ENCODE peak calls at places on chromosomes 12 and 14, in six cellular contexts. E is fibroblast of lung, D is K562, T is neuronal stem cell, Z is GM23338, K is hepatocyte. B is an unnamed sample.

GRCh38 chr12:122293081-122293480 is 26.8 kb upstream of the VPS33A start:
- DNase-seq in E (no peak), D (no peak), T (no peak), Z (no peak), K (no peak), B (no peak)

GRCh38 chr12:124919646-124920352 is 5.3 kb upstream of the UBC start:
- DNase-seq in E (peak; percentile 33), D (no peak), T (no peak), Z (no peak), K (no peak), B (peak; percentile 45)

GRCh38 chr12:113709456-113709855 is 237.8 kb upstream of the LHX5 start:
- DNase-seq in E (no peak), D (no peak), T (no peak), Z (no peak), K (no peak), B (no peak)

GRCh38 chr14:70896981-70897380 is 10.3 kb upstream of the PCNX1 start:
- DNase-seq in E (no peak), D (no peak), T (no peak), Z (no peak), K (no peak), B (no peak)

GRCh38 chr12:68534108-68534507 is 76.6 kb upstream of the RAP1B start:
- DNase-seq in E (no peak), D (no peak), T (no peak), Z (no peak), K (no peak), B (no peak)

GRCh38 chr14:100524933-100525243 is 62.3 kb downstream of the BEGAIN start:
- DNase-seq in E (peak; percentile 9), D (peak; percentile 74), T (peak; percentile 45), Z (peak; percentile 90), K (peak; percentile 35), B (peak; percentile 9)

GRCh38 chr12:58888131-58888783 is 32.0 kb downstream of the LRIG3 start:
- DNase-seq in E (peak; percentile 80), D (no peak), T (no peak), Z (no peak), K (peak; percentile 12), B (no peak)

GRCh38 chr12:69405466-69405865 is 45.9 kb downstream of the YEATS4 start:
- DNase-seq in E (peak; percentile 87), D (no peak), T (no peak), Z (no peak), K (peak; percentile 77), B (no peak)

GRCh38 chr12:2324375-2324774 is 271.6 kb downstream of the CACNA1C start:
- DNase-seq in E (no peak), D (no peak), T (no peak), Z (no peak), K (no peak), B (no peak)

GRCh38 chr14:100880271-100881101 is 23.0 kb downstream of the RTL1 start:
- DNase-seq in E (no peak), D (no peak), T (no peak), Z (no peak), K (no peak), B (no peak)

GRCh38 chr14:45177081-45177480 is 41.4 kb downstream of the FANCM start:
- DNase-seq in E (peak; percentile 97), D (no peak), T (no peak), Z (no peak), K (no peak), B (no peak)

GRCh38 chr14:104102282-104102914 is 16.9 kb downstream of the ASPG start:
- DNase-seq in E (no peak), D (no peak), T (no peak), Z (no peak), K (no peak), B (no peak)

GRCh38 chr12:111031956-111032919 is 111.9 kb upstream of the MYL2 start:
- DNase-seq in E (no peak), D (no peak), T (no peak), Z (no peak), K (no peak), B (no peak)

GRCh38 chr12:12024958-12025682 is 45.6 kb upstream of the BCL2L14 start:
- DNase-seq in E (no peak), D (no peak), T (no peak), Z (no peak), K (no peak), B (peak; percentile 91)

GRCh38 chr12:124738636-124739467 is 124.8 kb downstream of the SCARB1 start:
- DNase-seq in E (peak; percentile 67), D (no peak), T (peak; percentile 61), Z (no peak), K (peak; percentile 50), B (no peak)

GRCh38 chr14:90397401-90398314 is 829 bp downstream of the CALM1 start:
- DNase-seq in E (peak; percentile 37), D (peak; percentile 68), T (peak; percentile 46), Z (peak; percentile 56), K (peak; percentile 69), B (peak; percentile 75)

GRCh38 chr14:45261209-45261608 is 8.2 kb upstream of the MIS18BP1 start:
- DNase-seq in E (no peak), D (no peak), T (no peak), Z (no peak), K (no peak), B (no peak)

GRCh38 chr12:76033116-76034001 is 1.8 kb upstream of the PHLDA1 start:
- DNase-seq in E (peak; percentile 59), D (no peak), T (no peak), Z (peak; percentile 72), K (peak; percentile 3), B (no peak)

GRCh38 chr14:101761032-101761880 is at the start of gene PPP2R5C:
- DNase-seq in E (peak; percentile 85), D (peak; percentile 82), T (peak; percentile 91), Z (peak; percentile 92), K (peak; percentile 96), B (peak; percentile 90)

GRCh38 chr12:92629349-92630065 is 73.3 kb upstream of the PLEKHG7 start:
- DNase-seq in E (peak; percentile 59), D (no peak), T (no peak), Z (no peak), K (peak; percentile 52), B (no peak)

GRCh38 chr14:65168840-65169239 is 66.5 kb upstream of the MAX start:
- DNase-seq in E (peak; percentile 72), D (no peak), T (no peak), Z (peak; percentile 27), K (no peak), B (peak; percentile 60)

GRCh38 chr12:52127683-52128450 is 48.4 kb downstream of the SMIM41 start:
- DNase-seq in E (no peak), D (no peak), T (no peak), Z (no peak), K (no peak), B (no peak)

GRCh38 chr14:74962493-74962892 is 7.1 kb upstream of the PGF start:
- DNase-seq in E (no peak), D (no peak), T (no peak), Z (no peak), K (no peak), B (peak; percentile 58)
- H3K27ac ChIP-seq in E (no peak overlapping the region), D (no peak overlapping the region), T (no peak overlapping the region), Z (no peak overlapping the region), K (no peak overlapping the region), B (no peak overlapping the region)

DNA sequence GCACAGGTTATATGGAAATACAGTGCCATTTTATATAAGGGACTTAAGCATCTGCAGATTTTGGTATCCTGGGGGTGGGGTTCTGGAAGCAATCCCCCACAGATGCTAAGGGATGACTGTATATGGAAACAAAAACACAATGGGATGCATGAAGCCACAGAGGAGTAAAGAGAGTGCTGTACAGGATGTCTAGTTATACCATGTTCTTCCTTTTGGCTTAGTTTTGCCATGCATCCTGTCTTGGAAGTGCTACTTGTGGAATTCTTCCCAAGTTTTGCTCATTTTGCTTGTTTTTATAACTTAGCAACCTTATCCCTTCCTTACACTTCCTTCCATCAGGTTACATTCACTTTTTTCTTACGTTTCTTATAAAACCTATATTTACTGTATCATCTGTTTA is 55.6 kb downstream of the TRMT5 start:
- DNase-seq in E (no peak), D (no peak), T (no peak), Z (no peak), K (no peak), B (no peak)
- H3K4me2 ChIP-seq in E (no peak overlapping the region), D (no peak overlapping the region), T (no peak overlapping the region), Z (no peak overlapping the region), K (no peak overlapping the region), B (no peak overlapping the region)

GRCh38 chr14:92646952-92647461 is 101.4 kb downstream of the LGMN start:
- DNase-seq in E (peak; percentile 97), D (no peak), T (no peak), Z (no peak), K (peak; percentile 44), B (no peak)

GRCh38 chr14:92644166-92644565 is 104.3 kb downstream of the LGMN start:
- DNase-seq in E (peak; percentile 52), D (no peak), T (no peak), Z (no peak), K (no peak), B (no peak)

GRCh38 chr14:92644601-92645515 is 103.6 kb downstream of the LGMN start:
- DNase-seq in E (no peak), D (no peak), T (no peak), Z (no peak), K (no peak), B (no peak)

GRCh38 chr14:92647499-92648279 is 100.7 kb downstream of the LGMN start:
- DNase-seq in E (peak; percentile 31), D (no peak), T (no peak), Z (no peak), K (no peak), B (no peak)

DNA sequence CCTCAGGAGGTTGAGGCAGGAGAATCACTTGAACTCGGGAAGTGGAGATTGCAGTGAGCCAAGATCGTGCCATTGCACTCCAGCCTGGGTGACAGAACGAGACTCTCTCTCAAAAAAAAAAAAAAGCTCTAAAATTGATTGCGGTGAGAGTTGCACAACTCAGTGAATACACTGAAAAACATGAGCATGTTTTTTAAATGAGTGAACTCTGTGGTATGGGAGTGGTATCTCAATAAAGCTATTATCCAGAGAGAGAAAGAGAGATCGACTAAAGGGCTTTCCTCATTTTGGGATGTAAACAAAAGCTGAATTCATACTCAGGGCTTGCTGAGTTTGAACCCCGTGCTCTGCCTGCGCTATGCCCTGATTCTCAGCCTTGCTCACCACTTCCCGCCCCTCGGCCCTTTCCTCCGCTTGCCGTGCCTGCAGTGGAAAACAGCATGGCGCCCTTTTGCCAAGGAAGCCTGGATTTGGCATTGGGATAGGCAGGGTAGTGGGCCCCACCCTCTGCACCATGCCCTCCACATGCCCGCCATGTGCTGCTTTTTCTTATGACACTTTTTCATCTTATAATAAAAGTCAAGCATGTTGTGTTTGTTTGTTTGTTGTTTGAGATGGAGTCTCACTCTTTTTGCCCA is 102.5 kb downstream of the LGMN start:
- DNase-seq in E (peak; percentile 95), D (no peak), T (no peak), Z (no peak), K (no peak), B (no peak)
- H3K4me1 ChIP-seq in E (peaks cover 41% of the 10 kb centered on the region), D (no peaks in the 10 kb centered on the region), T (no peaks in the 10 kb centered on the region), Z (no peaks in the 10 kb centered on the region), K (peaks cover 8% of the 10 kb centered on the region), B (no peaks in the 10 kb centered on the region)

GRCh38 chr14:63275611-63276010 is 43.1 kb downstream of the GPHB5 start:
- DNase-seq in E (no peak), D (no peak), T (no peak), Z (peak; percentile 5), K (no peak), B (no peak)

GRCh38 chr14:63269561-63270225 is 49.0 kb downstream of the GPHB5 start:
- DNase-seq in E (peak; percentile 35), D (no peak), T (no peak), Z (no peak), K (no peak), B (no peak)

GRCh38 chr14:63276016-63276415 is 42.7 kb downstream of the GPHB5 start:
- DNase-seq in E (no peak), D (no peak), T (no peak), Z (peak; percentile 14), K (no peak), B (no peak)

GRCh38 chr14:63273717-63274673 is 44.7 kb downstream of the GPHB5 start:
- DNase-seq in E (peak; percentile 45), D (no peak), T (no peak), Z (no peak), K (no peak), B (no peak)

GRCh38 chr14:63273091-63273490 is 45.6 kb downstream of the GPHB5 start:
- DNase-seq in E (no peak), D (no peak), T (no peak), Z (no peak), K (no peak), B (no peak)
- H3K27ac ChIP-seq in E (no peak overlapping the region), D (no peak overlapping the region), T (no peak overlapping the region), Z (no peak overlapping the region), K (no peak overlapping the region), B (no peak overlapping the region)